ENCODE peak calls at places on chromosomes 13 and 19, in eight cellular contexts. One of them, this sample, is unnamed. For H3K27me3, the result is how much of the 10 kb centered on the place peaks cover.

GRCh38 chr13:59641758-59642157 is 522.0 kb downstream of the DIAPH3 start:
- DNase-seq in WERI-Rb-1: no peak
- DNase-seq in breast epithelium: no peak
- DNase-seq in neural progenitor cell: no peak
- DNase-seq in IMR-90: no peak
- DNase-seq in ovary: no peak
- DNase-seq in AG04450: no peak
- DNase-seq in keratinocyte: no peak
- DNase-seq in this sample: no peak

GRCh38 chr13:36850790-36851438 is 31.9 kb downstream of the RFXAP start:
- DNase-seq in IMR-90: no peak
- DNase-seq in keratinocyte: no peak
- DNase-seq in AG04450: no peak
- DNase-seq in breast epithelium: no peak
- DNase-seq in ovary: no peak
- DNase-seq in neural progenitor cell: peak
- DNase-seq in WERI-Rb-1: peak
- DNase-seq in this sample: no peak

GRCh38 chr13:48631441-48631840 is 22.3 kb upstream of the CYSLTR2 start:
- DNase-seq in WERI-Rb-1: no peak
- DNase-seq in neural progenitor cell: no peak
- DNase-seq in keratinocyte: no peak
- DNase-seq in breast epithelium: no peak
- DNase-seq in ovary: no peak
- DNase-seq in AG04450: no peak
- DNase-seq in IMR-90: no peak
- DNase-seq in this sample: no peak

GRCh38 chr13:46374710-46375109 is 12.3 kb downstream of the RUBCNL start:
- DNase-seq in AG04450: no peak
- DNase-seq in ovary: no peak
- DNase-seq in keratinocyte: no peak
- DNase-seq in IMR-90: no peak
- DNase-seq in neural progenitor cell: no peak
- DNase-seq in breast epithelium: no peak
- DNase-seq in WERI-Rb-1: no peak
- DNase-seq in this sample: no peak

GRCh38 chr13:35768126-35768525 is 291.6 kb upstream of the MAB21L1 start:
- DNase-seq in ovary: no peak
- DNase-seq in breast epithelium: no peak
- DNase-seq in IMR-90: no peak
- DNase-seq in AG04450: no peak
- DNase-seq in keratinocyte: no peak
- DNase-seq in neural progenitor cell: no peak
- DNase-seq in WERI-Rb-1: no peak
- DNase-seq in this sample: no peak

GRCh38 chr19:2719232-2719735 is 1.9 kb downstream of the DIRAS1 start:
- DNase-seq in neural progenitor cell: no peak
- DNase-seq in ovary: no peak
- DNase-seq in IMR-90: no peak
- DNase-seq in WERI-Rb-1: no peak
- DNase-seq in AG04450: no peak
- DNase-seq in breast epithelium: no peak
- DNase-seq in keratinocyte: no peak
- DNase-seq in this sample: no peak

GRCh38 chr19:20351244-20351643 is 184.2 kb downstream of the ZNF486 start:
- DNase-seq in IMR-90: no peak
- DNase-seq in neural progenitor cell: no peak
- DNase-seq in breast epithelium: no peak
- DNase-seq in keratinocyte: no peak
- DNase-seq in ovary: no peak
- DNase-seq in WERI-Rb-1: peak
- DNase-seq in AG04450: no peak
- DNase-seq in this sample: no peak

GRCh38 chr13:98599502-98600328 is 22.8 kb upstream of the STK24 start:
- DNase-seq in AG04450: no peak
- DNase-seq in ovary: no peak
- DNase-seq in keratinocyte: no peak
- DNase-seq in WERI-Rb-1: no peak
- DNase-seq in breast epithelium: no peak
- DNase-seq in neural progenitor cell: peak
- DNase-seq in IMR-90: peak
- DNase-seq in this sample: no peak

GRCh38 chr19:18865973-18866799 is 29.8 kb downstream of the CERS1 start:
- DNase-seq in AG04450: no peak
- DNase-seq in WERI-Rb-1: peak
- DNase-seq in neural progenitor cell: peak
- DNase-seq in breast epithelium: no peak
- DNase-seq in ovary: peak
- DNase-seq in IMR-90: peak
- DNase-seq in keratinocyte: no peak
- DNase-seq in this sample: no peak

GRCh38 chr13:83215627-83216026 is 666.6 kb downstream of the SLITRK1 start:
- DNase-seq in neural progenitor cell: no peak
- DNase-seq in IMR-90: peak
- DNase-seq in breast epithelium: no peak
- DNase-seq in AG04450: peak
- DNase-seq in WERI-Rb-1: no peak
- DNase-seq in ovary: no peak
- DNase-seq in keratinocyte: no peak
- DNase-seq in this sample: no peak

GRCh38 chr13:33323766-33324525 is 38.4 kb upstream of the STARD13 start:
- DNase-seq in breast epithelium: no peak
- DNase-seq in keratinocyte: no peak
- DNase-seq in AG04450: no peak
- DNase-seq in neural progenitor cell: no peak
- DNase-seq in WERI-Rb-1: no peak
- DNase-seq in ovary: no peak
- DNase-seq in IMR-90: peak
- DNase-seq in this sample: no peak

GRCh38 chr13:40442191-40442590 is 224.2 kb downstream of the FOXO1 start:
- DNase-seq in ovary: no peak
- DNase-seq in IMR-90: no peak
- DNase-seq in breast epithelium: no peak
- DNase-seq in AG04450: no peak
- DNase-seq in keratinocyte: no peak
- DNase-seq in neural progenitor cell: no peak
- DNase-seq in WERI-Rb-1: peak
- DNase-seq in this sample: no peak

GRCh38 chr19:48510421-48511268 is 990 bp downstream of the LMTK3 start:
- DNase-seq in keratinocyte: no peak
- DNase-seq in IMR-90: peak
- DNase-seq in breast epithelium: peak
- DNase-seq in AG04450: no peak
- DNase-seq in neural progenitor cell: peak
- DNase-seq in WERI-Rb-1: peak
- DNase-seq in ovary: peak
- DNase-seq in this sample: no peak

GRCh38 chr13:60572003-60572792 is 175.2 kb downstream of the TDRD3 start:
- DNase-seq in WERI-Rb-1: no peak
- DNase-seq in ovary: no peak
- DNase-seq in neural progenitor cell: peak
- DNase-seq in breast epithelium: no peak
- DNase-seq in AG04450: no peak
- DNase-seq in IMR-90: peak
- DNase-seq in keratinocyte: peak
- DNase-seq in this sample: peak

DNA sequence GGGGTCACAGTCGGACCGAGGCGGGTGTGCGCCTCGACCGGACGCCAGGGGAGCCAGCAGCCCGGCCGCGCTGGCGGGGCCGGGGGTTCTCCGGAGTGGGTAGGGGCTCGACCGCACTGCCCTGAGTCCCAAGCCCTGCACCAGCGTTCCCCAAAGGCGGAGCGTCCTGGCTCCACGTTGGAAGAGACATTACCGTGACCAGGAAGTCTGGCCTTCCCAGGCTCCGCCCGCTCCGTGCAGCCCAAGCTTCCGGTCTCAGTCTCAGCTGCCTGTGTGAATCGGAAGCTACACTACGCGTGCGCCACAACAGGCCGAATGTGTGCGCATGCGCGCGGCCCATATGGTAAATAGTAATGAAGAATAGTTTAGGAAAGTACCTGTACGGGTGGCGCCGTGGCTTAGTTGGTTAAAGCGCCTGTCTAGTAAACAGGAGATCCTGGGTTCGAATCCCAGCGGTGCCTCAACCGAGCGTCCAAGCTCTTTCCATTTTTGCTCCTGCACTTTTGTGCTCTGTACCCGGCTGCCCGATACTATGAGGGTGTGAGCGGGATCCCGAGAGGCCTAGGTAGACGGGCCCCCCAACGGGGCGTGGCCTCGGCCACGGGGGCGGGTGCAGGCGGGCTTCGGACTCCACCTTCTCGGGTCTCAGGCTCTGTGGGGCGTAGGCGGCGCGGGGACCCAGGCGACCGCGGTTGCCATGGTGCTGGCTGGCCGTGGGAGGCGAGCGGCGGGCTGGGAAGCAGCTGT is 17.3 kb upstream of the LRP3 start:
- DNase-seq in keratinocyte: peak
- DNase-seq in AG04450: peak
- DNase-seq in WERI-Rb-1: peak
- DNase-seq in IMR-90: peak
- DNase-seq in breast epithelium: peak
- DNase-seq in neural progenitor cell: peak
- DNase-seq in ovary: peak
- DNase-seq in this sample: peak
- TF ChIP-seq CTCF in keratinocyte: no peak
- TF ChIP-seq CTCF in AG04450: peak
- TF ChIP-seq CTCF in WERI-Rb-1: no peak
- TF ChIP-seq CTCF in IMR-90: no peak
- TF ChIP-seq CTCF in breast epithelium: peak
- TF ChIP-seq CTCF in neural progenitor cell: peak
- TF ChIP-seq CTCF in ovary: peak
- TF ChIP-seq CTCF in this sample: no peak

GRCh38 chr19:17162580-17162979 is 52.6 kb upstream of the USE1 start:
- DNase-seq in WERI-Rb-1: no peak
- DNase-seq in ovary: no peak
- DNase-seq in keratinocyte: no peak
- DNase-seq in AG04450: no peak
- DNase-seq in IMR-90: no peak
- DNase-seq in neural progenitor cell: no peak
- DNase-seq in breast epithelium: no peak
- DNase-seq in this sample: no peak

GRCh38 chr19:17160908-17161307 is 54.2 kb upstream of the USE1 start:
- DNase-seq in AG04450: no peak
- DNase-seq in keratinocyte: no peak
- DNase-seq in breast epithelium: no peak
- DNase-seq in neural progenitor cell: no peak
- DNase-seq in IMR-90: no peak
- DNase-seq in WERI-Rb-1: no peak
- DNase-seq in ovary: no peak
- DNase-seq in this sample: no peak

GRCh38 chr19:17165715-17166114 is 49.4 kb upstream of the USE1 start:
- DNase-seq in breast epithelium: no peak
- DNase-seq in neural progenitor cell: no peak
- DNase-seq in ovary: no peak
- DNase-seq in AG04450: no peak
- DNase-seq in IMR-90: no peak
- DNase-seq in WERI-Rb-1: no peak
- DNase-seq in keratinocyte: no peak
- DNase-seq in this sample: no peak

GRCh38 chr19:17163652-17164051 is 51.5 kb upstream of the USE1 start:
- DNase-seq in AG04450: no peak
- DNase-seq in IMR-90: no peak
- DNase-seq in WERI-Rb-1: no peak
- DNase-seq in breast epithelium: no peak
- DNase-seq in neural progenitor cell: no peak
- DNase-seq in keratinocyte: no peak
- DNase-seq in ovary: no peak
- DNase-seq in this sample: no peak

DNA sequence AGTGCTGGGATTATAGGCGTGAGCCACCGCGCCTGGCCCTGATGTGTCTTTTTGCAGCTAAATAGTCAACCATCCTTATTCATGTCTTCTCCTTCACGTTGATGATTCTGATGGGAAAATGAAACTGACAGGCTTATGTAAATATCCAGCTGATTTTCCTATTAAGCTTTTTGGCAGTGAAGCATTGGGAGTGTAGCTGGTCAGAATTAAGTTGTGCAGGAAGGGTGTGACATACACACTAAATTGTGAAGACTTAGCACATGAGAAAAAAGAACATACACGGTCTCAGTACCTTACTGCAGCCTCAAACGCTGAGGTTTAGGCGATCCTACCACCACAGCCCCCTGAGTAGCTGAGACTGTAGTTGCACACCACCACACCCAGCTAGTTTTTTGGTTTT is 50.5 kb upstream of the USE1 start:
- DNase-seq in ovary: no peak
- DNase-seq in IMR-90: no peak
- DNase-seq in neural progenitor cell: no peak
- DNase-seq in WERI-Rb-1: no peak
- DNase-seq in AG04450: no peak
- DNase-seq in keratinocyte: no peak
- DNase-seq in breast epithelium: no peak
- DNase-seq in this sample: no peak
- H3K4me3 ChIP-seq in ovary: no peak
- H3K4me3 ChIP-seq in IMR-90: no peak
- H3K4me3 ChIP-seq in neural progenitor cell: no peak
- H3K4me3 ChIP-seq in WERI-Rb-1: no peak
- H3K4me3 ChIP-seq in AG04450: no peak
- H3K4me3 ChIP-seq in keratinocyte: no peak
- H3K4me3 ChIP-seq in breast epithelium: no peak
- H3K4me3 ChIP-seq in this sample: no peak

DNA sequence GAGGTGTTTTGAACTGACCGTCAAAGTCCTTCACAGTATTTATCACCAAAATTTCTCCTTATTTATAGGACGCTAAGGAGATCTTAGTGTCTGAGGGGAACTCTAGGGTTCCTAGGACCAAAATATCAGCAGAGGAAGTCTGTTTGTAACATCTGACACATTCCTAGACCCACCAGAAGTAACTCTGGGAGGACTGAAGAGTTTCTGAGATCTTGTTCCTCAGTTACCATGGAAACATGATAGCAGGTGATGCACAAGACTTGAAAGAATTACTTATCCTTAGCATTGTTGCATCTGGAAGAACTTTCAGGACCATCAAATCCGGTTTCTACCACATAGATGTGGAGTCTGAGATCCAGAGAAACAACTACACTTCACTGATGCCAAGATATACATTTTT is 164.6 kb downstream of the IER2 start:
- DNase-seq in AG04450: no peak
- DNase-seq in keratinocyte: no peak
- DNase-seq in ovary: no peak
- DNase-seq in IMR-90: no peak
- DNase-seq in WERI-Rb-1: no peak
- DNase-seq in breast epithelium: no peak
- DNase-seq in neural progenitor cell: no peak
- DNase-seq in this sample: no peak
- H3K27me3 ChIP-seq in AG04450: under half
- H3K27me3 ChIP-seq in keratinocyte: under half
- H3K27me3 ChIP-seq in ovary: under half
- H3K27me3 ChIP-seq in IMR-90: under half
- H3K27me3 ChIP-seq in WERI-Rb-1: half or more
- H3K27me3 ChIP-seq in breast epithelium: under half
- H3K27me3 ChIP-seq in neural progenitor cell: under half
- H3K27me3 ChIP-seq in this sample: under half

DNA sequence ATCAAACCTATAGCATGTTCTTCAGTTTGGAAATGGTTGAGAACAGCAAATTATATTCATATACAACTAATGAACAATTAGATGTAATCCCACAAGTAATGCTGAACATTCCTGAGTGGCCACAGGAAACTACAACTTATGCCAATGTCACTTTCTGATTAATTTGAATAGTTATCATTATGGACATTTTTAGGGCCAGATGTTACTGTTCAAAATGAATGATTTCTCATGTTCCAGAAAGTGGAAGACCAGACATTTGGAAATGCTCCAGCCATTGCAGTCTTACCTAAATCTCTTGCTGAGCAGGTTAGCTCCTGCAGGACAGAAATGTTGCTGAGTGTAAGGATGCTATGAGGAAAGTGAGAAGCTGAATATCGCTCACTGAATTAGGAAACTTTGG is 819.8 kb downstream of the PCDH9 start:
- DNase-seq in breast epithelium: no peak
- DNase-seq in IMR-90: no peak
- DNase-seq in keratinocyte: no peak
- DNase-seq in WERI-Rb-1: no peak
- DNase-seq in AG04450: no peak
- DNase-seq in neural progenitor cell: no peak
- DNase-seq in ovary: no peak
- DNase-seq in this sample: no peak
- TF ChIP-seq CTCF in breast epithelium: no peak
- TF ChIP-seq CTCF in IMR-90: no peak
- TF ChIP-seq CTCF in keratinocyte: no peak
- TF ChIP-seq CTCF in WERI-Rb-1: no peak
- TF ChIP-seq CTCF in AG04450: no peak
- TF ChIP-seq CTCF in neural progenitor cell: no peak
- TF ChIP-seq CTCF in ovary: no peak
- TF ChIP-seq CTCF in this sample: no peak

This sample was measured in kidney epithelial cell.